ENCODE peak calls at places on chromosomes 7 and 10, in five cellular contexts. Z, M, C, J and F are unnamed samples.
A peak's percentile ranks its signal among the peaks of the same experiment; 100 is the strongest.

GRCh38 chr7:99707096-99707495 is 27.3 kb upstream of the CYP3A5 start:
- DNase-seq in Z (no peak), M (peak; percentile 35), C (no peak), J (no peak), F (no peak)

GRCh38 chr10:78764436-78764835 is 304.3 kb upstream of the ZMIZ1 start:
- DNase-seq in Z (no peak), M (no peak), C (no peak), J (no peak), F (no peak)

GRCh38 chr10:105358911-105359310 is 717.8 kb downstream of the SORCS3 start:
- DNase-seq in Z (no peak), M (no peak), C (no peak), J (no peak), F (no peak)

GRCh38 chr10:3067045-3067858 is at the start of gene PFKP:
- DNase-seq in Z (peak; percentile 44), M (peak; percentile 77), C (no peak), J (peak; percentile 33), F (peak; percentile 57)

GRCh38 chr7:100835903-100836811 is 8.8 kb upstream of the EPHB4 start:
- DNase-seq in Z (peak; percentile 89), M (no peak), C (no peak), J (no peak), F (no peak)

GRCh38 chr10:77666821-77667220 is 29.2 kb upstream of the KCNMA1 start:
- DNase-seq in Z (no peak), M (no peak), C (no peak), J (no peak), F (no peak)

GRCh38 chr7:92633211-92633906 is 43.2 kb upstream of the FAM133B start:
- DNase-seq in Z (peak; percentile 55), M (peak; percentile 86), C (no peak), J (no peak), F (no peak)

GRCh38 chr7:89401690-89402089 is 606.2 kb upstream of the TEX47 start:
- DNase-seq in Z (no peak), M (no peak), C (no peak), J (no peak), F (no peak)

GRCh38 chr10:118982366-118982765 is 47.1 kb upstream of the NANOS1 start:
- DNase-seq in Z (no peak), M (no peak), C (no peak), J (no peak), F (no peak)

GRCh38 chr7:137363683-137364082 is 20.1 kb upstream of the PTN start:
- DNase-seq in Z (no peak), M (no peak), C (no peak), J (no peak), F (no peak)

GRCh38 chr7:137354361-137354760 is 10.8 kb upstream of the PTN start:
- DNase-seq in Z (peak; percentile 39), M (no peak), C (no peak), J (no peak), F (no peak)

GRCh38 chr7:137360087-137360679 is 16.6 kb upstream of the PTN start:
- DNase-seq in Z (no peak), M (no peak), C (no peak), J (no peak), F (no peak)
- H3K9me3 ChIP-seq in Z (no peaks in the 10 kb centered on the region), M (peaks cover 34% of the 10 kb centered on the region), C (no peaks in the 10 kb centered on the region), J (no peaks in the 10 kb centered on the region), F (no peaks in the 10 kb centered on the region)

GRCh38 chr10:133011883-133012282 is 69.5 kb upstream of the CFAP46 start:
- DNase-seq in Z (no peak), M (no peak), C (no peak), J (no peak), F (no peak)

GRCh38 chr10:133008736-133009135 is 66.4 kb upstream of the CFAP46 start:
- DNase-seq in Z (no peak), M (no peak), C (no peak), J (no peak), F (no peak)

GRCh38 chr10:133008196-133008595 is 65.8 kb upstream of the CFAP46 start:
- DNase-seq in Z (no peak), M (no peak), C (no peak), J (no peak), F (no peak)

GRCh38 chr10:133009218-133009954 is 67.0 kb upstream of the CFAP46 start:
- DNase-seq in Z (peak; percentile 59), M (no peak), C (no peak), J (no peak), F (no peak)

GRCh38 chr10:133010095-133010837 is 67.9 kb upstream of the CFAP46 start:
- DNase-seq in Z (no peak), M (no peak), C (no peak), J (no peak), F (peak; percentile 12)
- H3K9me3 ChIP-seq in Z (no peaks in the 10 kb centered on the region), M (no peaks in the 10 kb centered on the region), C (no peaks in the 10 kb centered on the region), J (no peaks in the 10 kb centered on the region), F (no peaks in the 10 kb centered on the region)

DNA sequence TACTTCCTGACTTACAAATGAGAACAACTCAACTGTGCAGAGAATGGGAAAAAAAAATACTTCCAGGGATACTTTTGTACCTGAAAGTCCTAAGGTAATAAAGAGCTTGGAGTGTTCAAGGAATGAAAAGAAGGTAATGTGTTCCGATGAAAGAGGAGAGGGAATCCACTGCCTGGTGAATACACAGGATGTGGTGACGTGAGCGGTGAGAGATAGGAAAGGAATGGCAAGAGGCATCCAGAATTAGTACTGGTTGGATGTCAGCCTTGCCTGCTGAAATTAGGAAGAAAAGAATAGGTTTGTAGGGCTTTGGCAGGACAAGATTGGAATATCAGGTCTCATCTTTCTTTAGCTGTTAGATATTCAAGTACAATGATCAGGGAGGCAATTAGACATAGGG is 347.7 kb downstream of the POM121L12 start:
- DNase-seq in Z (no peak), M (no peak), C (no peak), J (no peak), F (no peak)
- H3K9me3 ChIP-seq in Z (no peaks in the 10 kb centered on the region), M (no peaks in the 10 kb centered on the region), C (no peaks in the 10 kb centered on the region), J (no peaks in the 10 kb centered on the region), F (no peaks in the 10 kb centered on the region)

GRCh38 chr7:146510088-146510680 is 393.6 kb downstream of the CNTNAP2 start:
- DNase-seq in Z (no peak), M (no peak), C (no peak), J (no peak), F (no peak)

DNA sequence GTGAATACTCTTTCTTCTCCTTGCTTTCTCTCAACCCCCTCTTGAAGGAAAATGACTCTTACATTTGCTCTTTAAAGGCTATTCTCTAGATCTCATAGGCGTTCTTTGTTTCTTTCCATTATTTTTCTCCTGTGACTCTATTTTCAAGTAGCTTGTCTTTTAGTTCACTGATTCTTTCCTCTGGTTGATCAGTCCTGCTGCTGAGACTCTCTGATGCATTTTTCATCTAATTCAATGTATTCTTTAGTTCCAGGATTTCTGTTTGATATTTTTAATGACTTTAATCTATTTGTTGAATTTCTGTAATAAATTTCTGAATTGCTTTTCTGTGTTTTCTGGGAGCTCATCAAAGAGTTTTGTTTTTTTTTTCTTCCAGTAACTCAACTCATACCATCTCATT is 397.7 kb downstream of the CNTNAP2 start:
- DNase-seq in Z (no peak), M (no peak), C (no peak), J (no peak), F (no peak)
- H3K9me3 ChIP-seq in Z (peaks cover 3% of the 10 kb centered on the region), M (peaks cover 16% of the 10 kb centered on the region), C (peaks cover 5% of the 10 kb centered on the region), J (peaks cover 7% of the 10 kb centered on the region), F (no peaks in the 10 kb centered on the region)

DNA sequence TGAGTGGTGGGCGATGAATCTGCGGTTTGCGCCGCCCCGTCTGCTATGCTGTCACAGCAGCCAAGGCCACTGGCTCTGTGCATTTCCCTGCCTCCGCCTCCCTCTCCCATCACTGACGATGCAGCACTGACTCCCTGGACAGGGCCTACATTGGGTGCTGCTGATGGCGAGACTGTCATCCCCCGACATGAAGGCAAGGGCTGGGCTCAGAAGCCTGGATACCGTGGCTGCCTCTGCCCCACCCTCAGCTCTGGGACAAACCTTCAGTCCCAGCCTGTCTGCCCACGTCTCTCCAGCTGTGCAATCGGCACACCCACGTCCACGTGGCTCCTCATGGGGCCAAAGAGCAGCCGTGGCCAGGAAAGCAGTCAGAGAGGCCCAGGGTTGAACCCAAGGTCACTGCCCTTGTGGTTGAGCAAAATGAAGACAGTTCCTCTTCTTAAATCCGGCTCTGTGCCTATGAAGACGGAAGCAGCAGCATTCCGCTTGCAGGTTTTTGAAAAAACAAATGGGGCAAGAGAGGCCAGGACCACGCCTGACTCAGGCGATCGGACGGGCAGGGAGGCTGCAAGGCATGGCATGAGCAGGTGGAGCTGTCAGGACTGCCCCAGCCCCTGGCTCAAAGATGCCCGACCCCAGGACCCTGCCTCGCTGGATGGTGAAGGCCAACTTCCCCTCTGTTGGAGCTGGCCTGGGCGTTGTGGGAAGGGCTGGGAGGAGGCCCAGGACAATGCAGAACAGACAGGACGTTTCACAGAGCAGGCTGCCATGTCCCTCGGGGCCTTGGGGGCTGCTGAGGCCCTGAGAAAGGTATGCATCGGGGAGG is 517.5 kb downstream of the DNAJB6 start:
- DNase-seq in Z (no peak), M (no peak), C (no peak), J (no peak), F (no peak)
- H3K9me3 ChIP-seq in Z (no peaks in the 10 kb centered on the region), M (peaks cover under 1% of the 10 kb centered on the region), C (no peaks in the 10 kb centered on the region), J (no peaks in the 10 kb centered on the region), F (no peaks in the 10 kb centered on the region)

DNA sequence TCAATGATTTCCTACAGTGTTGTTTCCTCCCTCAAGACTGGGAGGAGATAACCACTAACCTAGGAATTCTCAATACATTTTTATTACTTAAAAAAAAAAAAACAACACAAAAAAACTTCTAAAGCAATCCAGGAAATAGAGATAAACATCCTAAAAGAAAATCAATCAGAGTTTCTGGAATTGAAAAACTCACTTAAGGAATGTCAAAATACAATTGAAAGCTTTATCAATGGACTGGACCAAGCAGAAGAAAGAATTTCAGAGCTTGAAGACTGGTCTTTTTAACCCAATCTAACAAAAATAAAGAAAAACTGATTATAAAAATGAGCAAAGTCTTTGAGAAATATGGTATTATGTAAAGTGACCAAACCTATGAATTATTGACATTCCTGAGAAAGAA is 394.1 kb downstream of the XPNPEP1 start:
- DNase-seq in Z (no peak), M (no peak), C (no peak), J (no peak), F (no peak)
- H3K9me3 ChIP-seq in Z (peaks cover 4% of the 10 kb centered on the region), M (peaks cover 27% of the 10 kb centered on the region), C (peaks cover 14% of the 10 kb centered on the region), J (peaks cover 8% of the 10 kb centered on the region), F (peaks cover 14% of the 10 kb centered on the region)